ENCODE peak calls at places on chromosomes 4 and X, in four cellular contexts. L is mesenchymal stem cell, F is heart right ventricle, M is H9. G is an unnamed sample.

GRCh38 chr4:11428161-11428700 is 463 bp downstream of the HS3ST1 start:
- DNase-seq in L (peak), M (peak), F (no peak), G (no peak)

GRCh38 chr4:37648084-37648817 is 37.9 kb downstream of the RELL1 start:
- DNase-seq in F (peak), M (peak), L (peak), G (peak)

GRCh38 chrX:155767101-155767878 is 113.9 kb upstream of the VAMP7 start:
- DNase-seq in M (peak), F (peak), L (peak), G (no peak)

GRCh38 chrX:100048156-100048555 is 361.9 kb downstream of the PCDH19 start:
- DNase-seq in M (peak), F (no peak), L (no peak), G (no peak)

GRCh38 chr4:100147684-100148083 is 42.6 kb downstream of the DDIT4L start:
- DNase-seq in L (no peak), F (no peak), M (no peak), G (no peak)

GRCh38 chr4:70515342-70516245 is 2.8 kb upstream of the AMTN start:
- DNase-seq in F (no peak), L (no peak), M (no peak), G (peak)

GRCh38 chr4:88937081-88937480 is 119.9 kb downstream of the FAM13A start:
- DNase-seq in F (no peak), L (peak), M (no peak), G (no peak)

GRCh38 chr4:38328963-38329729 is 334.9 kb upstream of the KLF3 start:
- DNase-seq in F (no peak), L (no peak), M (no peak), G (no peak)

GRCh38 chr4:136750898-136751297 is 781.4 kb downstream of the PCDH18 start:
- DNase-seq in M (no peak), F (no peak), L (no peak), G (no peak)

GRCh38 chr4:112270643-112271484 is 14.8 kb downstream of the TIFA start:
- DNase-seq in M (no peak), L (peak), F (no peak), G (peak)

GRCh38 chr4:128393111-128393704 is 105.6 kb upstream of the PGRMC2 start:
- DNase-seq in F (peak), L (peak), M (no peak), G (no peak)

GRCh38 chr4:87458913-87459312 is 36.5 kb downstream of the NUDT9 start:
- DNase-seq in L (no peak), F (no peak), M (no peak), G (no peak)

GRCh38 chrX:139026406-139027200 is 315.1 kb upstream of the FGF13 start:
- DNase-seq in M (no peak), L (no peak), F (no peak), G (no peak)

GRCh38 chr4:151356510-151356909 is 31.1 kb upstream of the SH3D19 start:
- DNase-seq in L (peak), F (no peak), M (no peak), G (peak)

GRCh38 chr4:166279261-166279660 is 406.2 kb downstream of the TLL1 start:
- DNase-seq in L (no peak), M (no peak), F (no peak), G (no peak)

GRCh38 chrX:134764202-134764785 is 106.0 kb upstream of the PLAC1 start:
- DNase-seq in L (peak), F (no peak), M (no peak), G (no peak)

GRCh38 chr4:42282081-42282901 is 115.0 kb upstream of the SHISA3 start:
- DNase-seq in L (peak), M (peak), F (no peak), G (peak)

GRCh38 chrX:37315511-37316248 is 33.5 kb upstream of the PRRG1 start:
- DNase-seq in F (no peak), L (no peak), M (no peak), G (no peak)

GRCh38 chr4:39394706-39395105 is 12.0 kb upstream of the KLB start:
- DNase-seq in F (no peak), L (no peak), M (no peak), G (no peak)

GRCh38 chr4:2833671-2834000 is 10.0 kb upstream of the ADD1 start:
- DNase-seq in F (no peak), L (no peak), M (peak), G (no peak)

GRCh38 chr4:155342142-155342541 is 34.6 kb downstream of the MAP9 start:
- DNase-seq in L (peak), F (no peak), M (no peak), G (peak)

GRCh38 chrX:68072016-68072415 is 361.3 kb downstream of the OPHN1 start:
- DNase-seq in M (no peak), F (no peak), L (no peak), G (peak)

GRCh38 chr4:80788798-80789197 is 241.7 kb upstream of the BMP3 start:
- DNase-seq in L (peak), M (no peak), F (no peak), G (no peak)

GRCh38 chr4:7903686-7904085 is 36.0 kb downstream of the AFAP1 start:
- DNase-seq in F (no peak), L (no peak), M (no peak), G (no peak)

GRCh38 chr4:52617467-52618017 is 41.6 kb downstream of the USP46 start:
- DNase-seq in L (no peak), M (no peak), F (no peak), G (no peak)

GRCh38 chrX:41723305-41723704 is 676 bp upstream of the GPR82 start:
- DNase-seq in F (no peak), L (peak), M (no peak), G (no peak)

GRCh38 chr4:39642885-39643550 is 4.4 kb upstream of the SMIM14 start:
- DNase-seq in L (no peak), F (no peak), M (no peak), G (no peak)

GRCh38 chrX:96453139-96453538 is 231.5 kb upstream of the DIAPH2 start:
- DNase-seq in M (no peak), F (no peak), L (no peak), G (no peak)

GRCh38 chr4:5942947-5943346 is 50.1 kb upstream of the CRMP1 start:
- DNase-seq in L (no peak), M (no peak), F (no peak), G (no peak)

GRCh38 chr4:19051751-19052296 is 1030.3 kb upstream of the LCORL start:
- DNase-seq in L (no peak), M (no peak), F (no peak), G (no peak)

GRCh38 chr4:173464486-173464885 is 65.5 kb downstream of the HAND2 start:
- DNase-seq in L (no peak), M (no peak), F (no peak), G (no peak)

GRCh38 chr4:113760852-113761681 is 471 bp downstream of the CAMK2D start:
- DNase-seq in M (peak), L (peak), F (peak), G (no peak)

GRCh38 chrX:103063191-103063845 is 653 bp downstream of the BEX1 start:
- DNase-seq in L (peak), F (no peak), M (peak), G (no peak)

GRCh38 chr4:105186701-105187158 is 40.1 kb downstream of the TET2 start:
- DNase-seq in F (peak), L (peak), M (no peak), G (no peak)

GRCh38 chr4:26412381-26413372 is 77.6 kb downstream of the CCKAR start:
- DNase-seq in F (peak), L (no peak), M (no peak), G (no peak)

GRCh38 chrX:150587585-150588503 is 19.4 kb downstream of the MTM1 start:
- DNase-seq in L (no peak), F (no peak), M (no peak), G (no peak)

GRCh38 chr4:176548571-176548970 is 228.8 kb downstream of the SPCS3 start:
- DNase-seq in F (no peak), L (peak), M (no peak), G (no peak)

GRCh38 chr4:110484767-110485166 is 8.8 kb downstream of the ENPEP start:
- DNase-seq in M (no peak), L (peak), F (no peak), G (no peak)

GRCh38 chrX:17705211-17705610 is 32.1 kb upstream of the SCML1 start:
- DNase-seq in F (no peak), L (no peak), M (no peak), G (no peak)

DNA sequence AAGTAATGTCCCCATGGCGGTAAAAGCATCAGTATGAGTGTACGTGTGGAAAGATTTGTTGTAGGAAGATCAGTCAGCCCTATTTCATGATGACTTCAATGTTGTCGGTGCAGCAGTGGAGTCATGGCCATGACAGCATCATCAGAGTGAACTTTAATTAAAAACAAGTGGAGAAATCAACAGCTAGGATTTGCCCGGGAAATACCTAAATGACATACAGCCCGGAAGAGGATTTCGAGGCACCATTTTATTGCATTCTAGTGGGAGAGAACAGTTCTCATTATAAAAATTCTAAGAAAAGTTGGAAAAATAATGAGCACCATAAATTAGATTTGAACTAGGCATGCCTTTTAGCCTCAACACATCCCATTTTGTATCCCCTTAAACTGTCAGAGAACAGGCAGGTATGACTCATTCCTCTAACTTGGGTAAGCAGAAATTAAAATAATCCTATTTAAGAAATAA is 170.1 kb downstream of the SHROOM3 start:
- DNase-seq in M (no peak), L (no peak), F (no peak), G (no peak)
- H3K27ac ChIP-seq in M (no peak), L (no peak), F (no peak), G (no peak)

GRCh38 chrX:56782362-56782761 is 53.3 kb downstream of the NBDY start:
- DNase-seq in F (no peak), L (no peak), M (no peak), G (no peak)
- H3K27ac ChIP-seq in F (no peak), L (no peak), M (no peak), G (no peak)

GRCh38 chr4:172011196-172011595 is 198.0 kb downstream of the GALNTL6 start:
- DNase-seq in F (no peak), L (no peak), M (no peak), G (no peak)

GRCh38 chr4:172007889-172008288 is 194.7 kb downstream of the GALNTL6 start:
- DNase-seq in L (no peak), F (no peak), M (no peak), G (no peak)

GRCh38 chr4:172009461-172009860 is 196.3 kb downstream of the GALNTL6 start:
- DNase-seq in L (no peak), M (no peak), F (no peak), G (no peak)
- H3K27ac ChIP-seq in L (no peak), M (no peak), F (no peak), G (no peak)

GRCh38 chr4:107893171-107894137 is 37.9 kb upstream of the CYP2U1 start:
- DNase-seq in L (peak), M (no peak), F (no peak), G (no peak)
- H3K27ac ChIP-seq in L (no peak), M (no peak), F (no peak), G (peak)

DNA sequence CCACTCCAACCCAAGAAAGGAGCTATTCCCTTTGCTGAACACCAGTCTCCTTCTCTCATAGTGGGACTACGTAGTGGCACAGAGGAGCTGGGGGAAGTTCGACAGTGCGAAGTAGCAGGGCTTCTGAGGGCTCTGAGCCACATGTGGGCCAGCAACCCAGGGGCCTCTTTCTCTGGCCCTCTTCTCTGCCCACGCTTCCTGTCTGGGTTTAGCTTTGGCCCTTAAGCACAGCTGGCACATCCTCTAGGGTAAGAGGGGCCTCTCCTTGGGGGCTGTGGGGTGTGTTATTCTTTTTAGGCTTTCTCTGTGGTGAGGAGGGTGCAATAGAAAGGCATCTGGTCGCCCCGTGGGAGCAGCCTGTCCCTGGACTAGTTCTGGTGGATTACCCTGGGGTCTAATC is 151.7 kb upstream of the RPS6KA3 start:
- DNase-seq in F (no peak), M (no peak), L (no peak), G (no peak)
- H3K27ac ChIP-seq in F (no peak), M (no peak), L (no peak), G (no peak)

GRCh38 chr4:103199009-103199408 is 866 bp upstream of the CENPE start:
- DNase-seq in F (no peak), L (no peak), M (no peak), G (no peak)
- H3K27ac ChIP-seq in F (no peak), L (no peak), M (no peak), G (no peak)